ENCODE peak calls at places on chromosomes 6 and 20, in eight cellular contexts. Z is naive B cell; S is NCI-H82; U is SW480; Q is T-helper 2 cell; V is epithelial cell of esophagus; R is stimulated activated CD4-positive, alpha-beta T cell treated with anti-CD3 and anti-CD28 coated beads, TNF-alpha, amount 100 ng/mL, for 4 hours; F is HT-29. A is an unnamed sample.

GRCh38 chr6:38266921-38267354 is 372.8 kb downstream of the BTBD9 start:
- DNase-seq in Z (no peak), S (no peak), U (no peak), Q (no peak), V (no peak), R (no peak), F (no peak), A (no peak)

GRCh38 chr6:135267085-135267484 is 86.0 kb downstream of the MYB start:
- DNase-seq in Z (no peak), S (no peak), U (peak; percentile 91), Q (no peak), V (no peak), R (no peak), F (peak; percentile 92), A (no peak)

GRCh38 chr6:89385156-89385667 is 26.9 kb downstream of the RRAGD start:
- DNase-seq in Z (no peak), S (peak; percentile 89), U (no peak), Q (no peak), V (peak; percentile 91), R (no peak), F (no peak), A (peak; percentile 67)

GRCh38 chr6:42043787-42044475 is 6.4 kb upstream of the TAF8 start:
- DNase-seq in Z (peak; percentile 80), S (peak; percentile 95), U (peak; percentile 71), Q (peak; percentile 88), V (peak; percentile 84), R (peak; percentile 93), F (peak; percentile 95), A (peak; percentile 95)

GRCh38 chr6:163757506-163757905 is 343.0 kb downstream of the QKI start:
- DNase-seq in Z (no peak), S (no peak), U (no peak), Q (no peak), V (no peak), R (no peak), F (no peak), A (no peak)

GRCh38 chr6:125236536-125237327 is 65.0 kb downstream of the HDDC2 start:
- DNase-seq in Z (no peak), S (no peak), U (no peak), Q (no peak), V (peak; percentile 68), R (no peak), F (no peak), A (no peak)

GRCh38 chr6:74942130-74942529 is 263.7 kb downstream of the COL12A1 start:
- DNase-seq in Z (no peak), S (no peak), U (no peak), Q (no peak), V (peak; percentile 23), R (no peak), F (no peak), A (no peak)

GRCh38 chr6:40321616-40322015 is 265.5 kb downstream of the LRFN2 start:
- DNase-seq in Z (no peak), S (no peak), U (no peak), Q (no peak), V (no peak), R (no peak), F (no peak), A (no peak)

GRCh38 chr6:29005183-29005885 is at the start of gene ZNF311:
- DNase-seq in Z (no peak), S (peak; percentile 62), U (peak; percentile 22), Q (peak; percentile 60), V (peak; percentile 77), R (no peak), F (peak; percentile 81), A (no peak)

GRCh38 chr6:33091957-33092356 is 16.2 kb downstream of the HLA-DPB1 start:
- DNase-seq in Z (no peak), S (peak; percentile 56), U (no peak), Q (peak; percentile 60), V (no peak), R (peak; percentile 21), F (peak; percentile 31), A (peak; percentile 89)

GRCh38 chr20:22691369-22692118 is 107.2 kb upstream of the FOXA2 start:
- DNase-seq in Z (peak; percentile 44), S (peak; percentile 81), U (peak; percentile 83), Q (peak; percentile 41), V (peak; percentile 75), R (peak; percentile 12), F (peak; percentile 79), A (peak; percentile 91)

GRCh38 chr6:4637691-4638433 is 138.3 kb upstream of the CDYL start:
- DNase-seq in Z (no peak), S (no peak), U (no peak), Q (peak; percentile 69), V (peak; percentile 90), R (no peak), F (no peak), A (no peak)

GRCh38 chr20:31446084-31446819 is 5.8 kb downstream of the DEFB123 start:
- DNase-seq in Z (no peak), S (no peak), U (no peak), Q (no peak), V (no peak), R (no peak), F (no peak), A (no peak)

GRCh38 chr20:5973172-5973571 is 22.7 kb downstream of the MCM8 start:
- DNase-seq in Z (no peak), S (no peak), U (no peak), Q (no peak), V (peak; percentile 93), R (no peak), F (peak; percentile 86), A (no peak)

GRCh38 chr20:54123587-54124180 is 50.1 kb downstream of the CYP24A1 start:
- DNase-seq in Z (no peak), S (no peak), U (peak; percentile 100), Q (no peak), V (peak; percentile 100), R (no peak), F (peak; percentile 99), A (no peak)

GRCh38 chr6:83193747-83194582 is 808 bp downstream of the RWDD2A start:
- DNase-seq in Z (peak; percentile 16), S (peak; percentile 50), U (peak; percentile 63), Q (no peak), V (peak; percentile 21), R (no peak), F (peak; percentile 52), A (no peak)

GRCh38 chr6:168158280-168158979 is 79.4 kb upstream of the FRMD1 start:
- DNase-seq in Z (no peak), S (no peak), U (no peak), Q (no peak), V (no peak), R (no peak), F (no peak), A (no peak)

GRCh38 chr20:21832442-21833152 is 127.1 kb downstream of the PAX1 start:
- DNase-seq in Z (no peak), S (no peak), U (no peak), Q (no peak), V (no peak), R (no peak), F (no peak), A (peak; percentile 78)

GRCh38 chr20:36988494-36988966 is 37.0 kb upstream of the SAMHD1 start:
- DNase-seq in Z (no peak), S (no peak), U (no peak), Q (peak; percentile 50), V (peak; percentile 39), R (no peak), F (no peak), A (no peak)

GRCh38 chr20:42097741-42098140 is 479.6 kb upstream of the CHD6 start:
- DNase-seq in Z (no peak), S (no peak), U (no peak), Q (no peak), V (no peak), R (no peak), F (no peak), A (no peak)

GRCh38 chr6:88761237-88762031 is 202.0 kb downstream of the RNGTT start:
- DNase-seq in Z (peak; percentile 46), S (peak; percentile 97), U (no peak), Q (peak; percentile 33), V (no peak), R (no peak), F (no peak), A (peak; percentile 57)

GRCh38 chr6:106525111-106525884 is 104.0 kb downstream of the RTN4IP1 start:
- DNase-seq in Z (peak; percentile 70), S (no peak), U (no peak), Q (peak; percentile 72), V (no peak), R (no peak), F (peak; percentile 56), A (peak; percentile 61)

GRCh38 chr6:4402477-4402976 is 267.2 kb upstream of the ECI2 start:
- DNase-seq in Z (no peak), S (no peak), U (no peak), Q (no peak), V (peak; percentile 82), R (no peak), F (no peak), A (no peak)

GRCh38 chr6:30265166-30265565 is 52.0 kb upstream of the TRIM26 start:
- DNase-seq in Z (no peak), S (no peak), U (no peak), Q (no peak), V (no peak), R (no peak), F (no peak), A (peak; percentile 17)

GRCh38 chr6:145756170-145756662 is 20.9 kb upstream of the EPM2A start:
- DNase-seq in Z (no peak), S (peak; percentile 73), U (peak; percentile 30), Q (no peak), V (peak; percentile 95), R (no peak), F (peak; percentile 21), A (no peak)

GRCh38 chr20:25198663-25199363 is 3.3 kb downstream of the ENTPD6 start:
- DNase-seq in Z (no peak), S (peak; percentile 27), U (no peak), Q (no peak), V (peak; percentile 37), R (no peak), F (no peak), A (no peak)

GRCh38 chr6:161133973-161134372 is 139.9 kb downstream of the AGPAT4 start:
- DNase-seq in Z (no peak), S (no peak), U (no peak), Q (no peak), V (no peak), R (no peak), F (no peak), A (no peak)

A was measured in Karpas-422.